ENCODE peak calls at places on chromosomes 2 and 18, in nine cellular contexts. C is heart left ventricle, M is sigmoid colon, D is A549, I is GM12891, L is IMR-90, V is tibial nerve, Y is GM12878, U is NB4. S is an unnamed sample.

GRCh38 chr2:58484201-58484600 is 243.1 kb upstream of the FANCL start:
- DNase-seq in L (peak), U (no peak), M (no peak), C (no peak), D (no peak), I (no peak), V (no peak), Y (no peak), S (no peak)

GRCh38 chr2:25043241-25043867 is 1.5 kb downstream of the EFR3B start:
- DNase-seq in C (no peak), D (peak), Y (no peak), V (no peak), M (peak), L (peak), U (peak), I (peak), S (no peak)

GRCh38 chr18:61964616-61965015 is 71.8 kb upstream of the RNF152 start:
- DNase-seq in V (no peak), U (no peak), L (no peak), M (no peak), Y (no peak), D (no peak), C (no peak), I (no peak), S (no peak)

GRCh38 chr2:150695441-150696135 is 208.1 kb upstream of the RND3 start:
- DNase-seq in C (no peak), Y (no peak), D (no peak), M (no peak), L (no peak), U (no peak), V (no peak), I (no peak), S (no peak)

GRCh38 chr2:232588680-232589585 is 38.4 kb downstream of the EIF4E2 start:
- DNase-seq in U (no peak), L (peak), C (no peak), I (no peak), D (peak), M (peak), V (no peak), Y (no peak), S (no peak)

GRCh38 chr2:65300134-65300771 is 72.6 kb downstream of the ACTR2 start:
- DNase-seq in M (peak), L (peak), Y (no peak), V (peak), I (no peak), U (no peak), C (peak), D (no peak), S (no peak)

GRCh38 chr2:190759749-190760213 is 110.9 kb downstream of the NAB1 start:
- DNase-seq in C (no peak), M (no peak), Y (no peak), U (peak), D (peak), I (no peak), V (no peak), L (peak), S (peak)

GRCh38 chr2:112251211-112251721 is 3.6 kb downstream of the ZC3H8 start:
- DNase-seq in U (no peak), C (no peak), M (no peak), Y (no peak), V (no peak), I (no peak), D (no peak), L (peak), S (no peak)

GRCh38 chr2:175030380-175031271 is 25.4 kb upstream of the CHN1 start:
- DNase-seq in D (peak), M (no peak), I (no peak), U (peak), Y (no peak), L (peak), C (no peak), V (peak), S (peak)

GRCh38 chr2:8617048-8617447 is 64.8 kb upstream of the ID2 start:
- DNase-seq in M (no peak), Y (no peak), U (no peak), D (no peak), I (no peak), L (no peak), V (no peak), C (no peak), S (no peak)

GRCh38 chr2:133812826-133813617 is 244.8 kb upstream of the NCKAP5 start:
- DNase-seq in C (no peak), U (no peak), D (no peak), I (no peak), V (no peak), M (no peak), Y (no peak), L (peak), S (peak)

GRCh38 chr2:769771-770170 is 92.6 kb upstream of the TMEM18 start:
- DNase-seq in U (peak), D (no peak), I (no peak), C (no peak), V (no peak), Y (no peak), L (peak), M (no peak), S (no peak)

GRCh38 chr2:46174559-46175170 is 122.5 kb upstream of the EPAS1 start:
- DNase-seq in I (no peak), Y (no peak), U (no peak), C (no peak), M (no peak), L (no peak), D (no peak), V (no peak), S (no peak)

GRCh38 chr2:234425923-234426603 is 70.8 kb downstream of the ARL4C start:
- DNase-seq in L (no peak), U (peak), I (no peak), M (no peak), Y (peak), V (no peak), C (peak), D (no peak), S (no peak)

GRCh38 chr2:173574304-173574703 is 219.6 kb downstream of the CDCA7 start:
- DNase-seq in M (no peak), V (no peak), C (no peak), Y (no peak), I (no peak), U (no peak), D (no peak), L (no peak), S (no peak)

GRCh38 chr2:56291711-56292110 is 107.9 kb downstream of the CCDC85A start:
- DNase-seq in U (no peak), C (no peak), L (no peak), V (no peak), Y (no peak), D (no peak), I (no peak), M (no peak), S (no peak)

GRCh38 chr18:6543330-6543908 is 128.7 kb upstream of the L3MBTL4 start:
- DNase-seq in Y (no peak), I (no peak), D (peak), M (no peak), C (no peak), U (peak), V (no peak), L (peak), S (no peak)

GRCh38 chr18:53946561-53946960 is 277.9 kb downstream of the MBD2 start:
- DNase-seq in U (no peak), D (no peak), I (no peak), V (no peak), C (no peak), L (no peak), Y (no peak), M (no peak), S (no peak)

GRCh38 chr2:238597638-238598528 is 171.2 kb downstream of the ASB1 start:
- DNase-seq in V (no peak), M (no peak), I (no peak), C (no peak), L (no peak), Y (no peak), D (no peak), U (peak), S (no peak)

GRCh38 chr2:220966636-220967035 is 605.5 kb downstream of the EPHA4 start:
- DNase-seq in M (no peak), L (peak), I (no peak), C (no peak), D (no peak), U (no peak), V (no peak), Y (no peak), S (no peak)

GRCh38 chr2:183919926-183920325 is 678.4 kb upstream of the ZNF804A start:
- DNase-seq in U (no peak), D (no peak), Y (no peak), M (no peak), L (no peak), V (no peak), I (no peak), C (no peak), S (no peak)

GRCh38 chr2:132009874-132010521 is 151.8 kb downstream of the ANKRD30BL start:
- DNase-seq in M (no peak), L (no peak), U (no peak), I (no peak), C (peak), Y (no peak), D (no peak), V (no peak), S (no peak)

DNA sequence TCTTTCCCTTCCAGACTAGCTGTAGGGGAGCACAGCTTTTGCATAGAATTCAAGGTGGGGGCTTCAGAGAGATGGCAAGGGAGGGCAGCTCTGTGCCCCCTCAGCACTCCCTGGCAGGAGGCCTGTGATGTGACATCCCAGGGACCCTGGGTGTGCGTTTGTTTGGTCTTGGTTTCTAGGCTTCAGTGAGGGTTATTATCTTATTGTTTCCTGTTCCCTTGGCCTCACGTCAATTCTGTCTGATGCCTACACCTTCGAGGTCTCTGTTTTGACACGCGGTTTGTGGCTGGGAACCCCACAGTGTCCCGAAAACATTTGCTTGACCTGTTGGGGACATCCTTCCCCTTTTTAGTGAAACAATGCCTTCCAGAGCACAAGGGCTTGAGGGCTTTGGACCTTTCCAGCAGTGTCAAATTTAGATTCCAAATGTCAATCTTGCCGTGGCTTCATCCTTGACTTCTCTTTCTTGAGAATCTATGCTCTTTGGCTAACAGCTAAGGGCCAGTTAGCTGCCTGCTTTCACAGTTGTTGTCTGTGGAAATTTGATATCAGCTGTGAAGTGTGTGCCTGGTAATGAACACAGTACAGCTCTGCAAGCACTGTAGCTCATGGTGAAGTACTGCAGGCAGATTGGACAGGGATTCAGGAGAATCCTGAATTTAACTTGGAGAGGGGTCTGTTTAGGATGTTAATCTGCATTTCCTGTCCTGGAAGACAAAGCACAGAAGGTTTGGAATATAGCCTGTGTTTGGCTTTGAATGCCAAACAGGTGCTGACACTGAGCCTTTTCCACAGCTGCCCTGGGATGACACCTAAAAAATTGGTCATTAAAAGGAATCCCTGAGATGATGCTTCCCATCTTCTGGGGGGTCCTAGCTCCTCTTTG is 108.2 kb upstream of the CXCR4 start:
- DNase-seq in M (no peak), U (peak), V (no peak), Y (no peak), D (no peak), I (no peak), L (no peak), C (no peak), S (no peak)
- TF ChIP-seq POLR2A in M (no peak), U (no peak), V (no peak), Y (no peak), D (no peak), I (no peak), L (no peak), C (no peak), S (no peak)

GRCh38 chr2:20221939-20222768 is 2.8 kb downstream of the SDC1 start:
- DNase-seq in D (no peak), Y (peak), I (no peak), M (no peak), C (no peak), V (no peak), U (peak), L (no peak), S (no peak)

GRCh38 chr2:20222769-20223344 is 2.1 kb downstream of the SDC1 start:
- DNase-seq in I (no peak), C (peak), U (no peak), D (no peak), M (no peak), L (no peak), V (no peak), Y (no peak), S (no peak)

GRCh38 chr2:20224191-20224715 is 677 bp downstream of the SDC1 start:
- DNase-seq in C (peak), D (no peak), V (no peak), Y (no peak), U (no peak), I (no peak), L (no peak), M (no peak), S (no peak)

GRCh38 chr2:20224716-20225293 is at the start of gene SDC1:
- DNase-seq in V (no peak), L (peak), C (peak), D (peak), Y (no peak), U (peak), I (no peak), M (peak), S (no peak)

DNA sequence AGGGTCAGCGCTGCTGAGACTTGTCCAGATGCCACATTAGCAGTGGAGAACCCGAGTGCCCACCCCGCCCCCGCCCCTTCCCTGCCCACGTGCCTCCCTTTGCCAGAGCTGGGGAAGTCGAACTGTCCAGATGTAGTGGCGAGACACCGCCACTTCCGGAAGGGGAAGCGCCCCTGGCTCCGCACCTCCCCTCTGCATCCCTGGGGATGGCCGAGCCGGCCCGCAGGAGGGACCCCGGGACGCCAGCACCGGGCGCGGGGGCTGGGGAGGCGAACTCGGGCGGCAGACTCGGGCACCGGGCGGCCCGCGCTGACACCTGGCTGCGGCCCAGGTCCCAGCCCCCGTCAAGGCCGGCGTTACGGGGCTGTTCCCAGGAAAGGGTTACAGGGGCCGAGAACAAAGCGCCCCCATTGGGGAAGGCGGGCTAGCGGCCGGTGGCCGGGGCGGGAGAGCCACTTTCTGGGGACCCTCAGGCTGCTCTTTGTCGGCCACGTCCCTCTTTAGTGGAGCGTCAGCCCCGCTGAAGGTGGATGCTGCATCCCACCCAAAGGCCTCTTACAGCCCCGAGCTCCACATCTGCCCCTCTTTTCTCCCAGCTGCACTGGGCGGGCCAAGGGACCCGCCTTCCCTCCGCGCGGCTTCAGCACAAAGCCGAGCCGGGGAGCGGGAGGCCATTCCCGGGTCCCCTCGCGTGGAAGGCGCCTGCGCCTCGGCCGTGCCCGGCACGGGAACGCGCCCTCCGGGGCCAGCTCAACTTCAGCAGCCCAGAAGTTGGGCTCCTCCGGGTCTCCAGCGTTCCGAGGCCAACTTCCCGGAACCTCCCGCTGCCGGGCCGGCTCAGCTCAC is 1.4 kb downstream of the SDC1 start:
- DNase-seq in I (no peak), D (peak), L (peak), C (peak), V (no peak), Y (no peak), M (no peak), U (peak), S (no peak)
- TF ChIP-seq POLR2A in I (no peak), D (peak), L (no peak), C (no peak), V (no peak), Y (peak), M (no peak), U (no peak), S (peak)

DNA sequence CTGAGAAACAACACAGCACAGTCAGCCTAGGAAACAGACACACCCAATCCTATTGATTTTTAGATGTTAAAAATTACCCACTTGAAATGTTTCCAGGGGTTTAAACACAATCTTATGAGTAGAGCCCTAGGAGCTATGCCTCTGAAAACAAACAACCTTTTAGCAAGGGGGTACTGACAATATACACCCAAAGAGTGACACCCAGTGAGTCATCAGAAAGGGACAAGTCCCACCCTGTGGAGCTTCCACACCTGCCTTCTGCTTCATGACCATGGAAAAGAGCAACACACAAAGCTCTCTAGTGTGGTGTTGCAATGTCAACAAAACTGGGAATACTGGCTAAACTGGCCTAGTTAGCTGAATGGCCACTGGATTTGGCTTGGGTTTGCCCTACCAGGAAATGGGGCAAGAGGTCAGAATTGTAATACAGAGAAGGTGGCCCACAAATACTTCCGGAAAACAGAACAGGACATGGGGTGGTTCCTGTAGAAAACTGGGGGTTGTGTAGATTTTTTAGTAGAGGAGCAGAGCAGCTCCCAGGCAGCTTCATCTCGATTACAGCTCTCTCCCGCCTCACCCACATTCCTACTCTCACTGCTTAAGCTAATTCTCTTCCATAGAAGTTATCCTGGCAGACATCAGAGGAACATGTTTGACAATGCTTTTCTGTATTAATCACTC is 98.2 kb downstream of the GAREM1 start:
- DNase-seq in M (no peak), C (no peak), I (no peak), L (no peak), D (peak), V (no peak), U (no peak), Y (no peak), S (peak)
- TF ChIP-seq POLR2A in M (no peak), C (no peak), I (no peak), L (no peak), D (no peak), V (no peak), U (no peak), Y (no peak), S (no peak)

GRCh38 chr2:231464576-231465540 is 574 bp upstream of the NCL start:
- DNase-seq in D (peak), C (peak), M (no peak), Y (no peak), L (no peak), I (peak), V (peak), U (peak), S (peak)
- TF ChIP-seq POLR2A in D (peak), C (no peak), M (peak), Y (peak), L (no peak), I (peak), V (no peak), U (peak), S (peak)

GRCh38 chr2:28395334-28396061 is 2.8 kb downstream of the FOSL2 start:
- DNase-seq in D (no peak), I (no peak), L (peak), Y (no peak), U (peak), V (peak), C (no peak), M (peak), S (no peak)
- TF ChIP-seq POLR2A in D (no peak), I (no peak), L (no peak), Y (no peak), U (no peak), V (peak), C (peak), M (peak), S (no peak)

S was measured in HCT116.